ENCODE peak calls at places on chromosomes 2 and 18, in nine cellular contexts. Z is Daoy; C is stimulated activated CD4-positive, alpha-beta T cell treated with anti-CD3 and anti-CD28 coated beads, Interleukin-2, amount 100 ng/mL, for 48 hours; H is amygdala; I is smooth muscle cell of the brain vasculature; O is HTR-8/SVneo; R is Calu3; F is cardiac fibroblast; S is mesothelial cell of epicardium. J is an unnamed sample.

GRCh38 chr2:206619011-206619410 is 23.3 kb upstream of the FAM237A start:
- DNase-seq in Z (no peak), C (no peak), H (no peak), I (no peak), O (no peak), R (no peak), F (no peak), S (no peak), J (no peak)

GRCh38 chr2:231336236-231336635 is 59.3 kb upstream of the B3GNT7 start:
- DNase-seq in Z (no peak), C (no peak), H (no peak), I (no peak), O (no peak), R (no peak), F (no peak), S (no peak), J (no peak)

GRCh38 chr2:236663267-236663666 is 93.6 kb downstream of the ACKR3 start:
- DNase-seq in Z (no peak), C (no peak), H (no peak), I (no peak), O (no peak), R (no peak), F (no peak), S (no peak), J (no peak)

GRCh38 chr2:105798595-105798994 is 53.9 kb downstream of the NCK2 start:
- DNase-seq in Z (no peak), C (no peak), H (no peak), I (no peak), O (no peak), R (no peak), F (no peak), S (no peak), J (no peak)

GRCh38 chr2:196080526-196080925 is 11.9 kb upstream of the DNAH7 start:
- DNase-seq in Z (no peak), C (no peak), H (no peak), I (no peak), O (no peak), R (no peak), F (no peak), S (no peak), J (no peak)

GRCh38 chr2:55311444-55311870 is 42.4 kb upstream of the MTIF2 start:
- DNase-seq in Z (peak), C (peak), H (no peak), I (no peak), O (peak), R (no peak), F (peak), S (no peak), J (no peak)

GRCh38 chr2:26647981-26648380 is 6.8 kb upstream of the CIB4 start:
- DNase-seq in Z (no peak), C (no peak), H (no peak), I (no peak), O (no peak), R (no peak), F (no peak), S (peak), J (no peak)

GRCh38 chr2:227627769-227628168 is 10.5 kb downstream of the SCYGR4 start:
- DNase-seq in Z (no peak), C (no peak), H (no peak), I (no peak), O (no peak), R (no peak), F (no peak), S (no peak), J (no peak)

GRCh38 chr2:28447943-28448737 is 47.7 kb upstream of the PLB1 start:
- DNase-seq in Z (peak), C (no peak), H (no peak), I (no peak), O (no peak), R (no peak), F (peak), S (no peak), J (no peak)

GRCh38 chr2:163155279-163155883 is 316.8 kb upstream of the KCNH7 start:
- DNase-seq in Z (peak), C (no peak), H (no peak), I (no peak), O (peak), R (peak), F (peak), S (no peak), J (no peak)

GRCh38 chr2:135130751-135131150 is 78.7 kb downstream of the RAB3GAP1 start:
- DNase-seq in Z (no peak), C (no peak), H (no peak), I (no peak), O (no peak), R (no peak), F (no peak), S (no peak), J (no peak)

GRCh38 chr2:98656800-98657199 is 48.4 kb downstream of the UNC50 start:
- DNase-seq in Z (no peak), C (no peak), H (no peak), I (no peak), O (no peak), R (no peak), F (no peak), S (no peak), J (no peak)

GRCh38 chr2:232809349-232810124 is 33.2 kb upstream of the KCNJ13 start:
- DNase-seq in Z (no peak), C (no peak), H (no peak), I (no peak), O (no peak), R (no peak), F (no peak), S (no peak), J (no peak)

GRCh38 chr2:5691659-5692529 is at the start of gene SOX11:
- DNase-seq in Z (peak), C (no peak), H (peak), I (peak), O (no peak), R (no peak), F (no peak), S (peak), J (peak)

GRCh38 chr2:30662268-30663131 is 144.7 kb downstream of the CAPN13 start:
- DNase-seq in Z (peak), C (no peak), H (no peak), I (no peak), O (no peak), R (no peak), F (peak), S (no peak), J (no peak)

GRCh38 chr18:24397131-24397693 is 412 bp downstream of the OSBPL1A start:
- DNase-seq in Z (peak), C (peak), H (peak), I (peak), O (peak), R (no peak), F (peak), S (no peak), J (peak)

GRCh38 chr2:238518127-238518827 is 91.5 kb downstream of the ASB1 start:
- DNase-seq in Z (no peak), C (no peak), H (no peak), I (no peak), O (no peak), R (no peak), F (no peak), S (no peak), J (no peak)

GRCh38 chr2:121919803-121920202 is 164.4 kb downstream of the TSN start:
- DNase-seq in Z (no peak), C (no peak), H (no peak), I (no peak), O (no peak), R (no peak), F (no peak), S (no peak), J (no peak)

GRCh38 chr18:24189664-24190346 is 50.9 kb downstream of the CABYR start:
- DNase-seq in Z (no peak), C (no peak), H (no peak), I (no peak), O (no peak), R (no peak), F (no peak), S (no peak), J (no peak)

GRCh38 chr18:36304723-36305122 is 7.2 kb downstream of the FHOD3 start:
- DNase-seq in Z (no peak), C (no peak), H (no peak), I (no peak), O (no peak), R (no peak), F (no peak), S (no peak), J (no peak)

GRCh38 chr2:66522591-66523379 is 87.9 kb downstream of the MEIS1 start:
- DNase-seq in Z (no peak), C (no peak), H (no peak), I (no peak), O (no peak), R (no peak), F (no peak), S (no peak), J (no peak)

GRCh38 chr2:150486539-150487484 is 655 bp downstream of the RND3 start:
- DNase-seq in Z (peak), C (no peak), H (no peak), I (no peak), O (no peak), R (no peak), F (peak), S (peak), J (no peak)

GRCh38 chr18:33169218-33169617 is 271.3 kb downstream of the CCDC178 start:
- DNase-seq in Z (no peak), C (no peak), H (no peak), I (no peak), O (no peak), R (no peak), F (no peak), S (no peak), J (no peak)

GRCh38 chr18:77567202-77567601 is 317.6 kb downstream of the GALR1 start:
- DNase-seq in Z (no peak), C (no peak), H (no peak), I (no peak), O (no peak), R (no peak), F (no peak), S (no peak), J (no peak)

GRCh38 chr18:55897101-55897500 is 309.1 kb upstream of the TCF4 start:
- DNase-seq in Z (no peak), C (no peak), H (no peak), I (no peak), O (no peak), R (no peak), F (no peak), S (no peak), J (no peak)

GRCh38 chr2:39865751-39866150 is 86.7 kb upstream of the THUMPD2 start:
- DNase-seq in Z (no peak), C (no peak), H (no peak), I (no peak), O (no peak), R (no peak), F (no peak), S (no peak), J (no peak)

GRCh38 chr2:184689633-184690032 is 91.3 kb downstream of the ZNF804A start:
- DNase-seq in Z (no peak), C (no peak), H (no peak), I (no peak), O (no peak), R (no peak), F (no peak), S (no peak), J (no peak)

GRCh38 chr2:2762166-2762897 is 431.3 kb upstream of the MYT1L start:
- DNase-seq in Z (no peak), C (no peak), H (no peak), I (no peak), O (no peak), R (no peak), F (no peak), S (no peak), J (no peak)

GRCh38 chr2:97870396-97870843 is 125.3 kb downstream of the TMEM131 start:
- DNase-seq in Z (peak), C (peak), H (no peak), I (no peak), O (peak), R (peak), F (peak), S (no peak), J (no peak)

GRCh38 chr2:10094271-10094814 is 14.1 kb upstream of the CYS1 start:
- DNase-seq in Z (no peak), C (no peak), H (no peak), I (no peak), O (no peak), R (no peak), F (no peak), S (no peak), J (no peak)

GRCh38 chr2:119683074-119683716 is 4.2 kb downstream of the TMEM177 start:
- DNase-seq in Z (no peak), C (no peak), H (no peak), I (no peak), O (no peak), R (no peak), F (no peak), S (no peak), J (no peak)

GRCh38 chr2:157271590-157272203 is 14.2 kb downstream of the GALNT5 start:
- DNase-seq in Z (no peak), C (no peak), H (no peak), I (no peak), O (no peak), R (no peak), F (no peak), S (no peak), J (no peak)

GRCh38 chr2:3198119-3198518 is 179.5 kb downstream of the EIPR1 start:
- DNase-seq in Z (no peak), C (no peak), H (no peak), I (no peak), O (no peak), R (no peak), F (no peak), S (no peak), J (no peak)

GRCh38 chr2:27583390-27583915 is 611 bp downstream of the ZNF512 start:
- DNase-seq in Z (peak), C (no peak), H (no peak), I (no peak), O (no peak), R (no peak), F (peak), S (no peak), J (no peak)

GRCh38 chr2:24456610-24457556 is 34.2 kb upstream of the NCOA1 start:
- DNase-seq in Z (peak), C (no peak), H (no peak), I (peak), O (peak), R (no peak), F (peak), S (no peak), J (peak)

GRCh38 chr2:74250189-74250631 is 51.8 kb downstream of the MTHFD2 start:
- DNase-seq in Z (peak), C (peak), H (no peak), I (no peak), O (peak), R (peak), F (peak), S (peak), J (no peak)

J was measured in C1 segment of cervical spinal cord.